ENCODE peak calls at places on chromosomes 11 and 22, in six cellular contexts. W is lung, N is prostate gland, I is neural progenitor cell, K is fibroblast of lung, B is PC-3. R is an unnamed sample.

GRCh38 chr22:43114958-43115357 is 4.4 kb downstream of the BIK start:
- DNase-seq in W (no peak), N (peak; percentile 95), I (no peak), K (no peak), B (peak; percentile 85), R (no peak)

GRCh38 chr11:108768370-108768769 is 103.5 kb downstream of the DDX10 start:
- DNase-seq in W (no peak), N (no peak), I (no peak), K (peak; percentile 81), B (no peak), R (no peak)

GRCh38 chr11:133955091-133955846 is 1.5 kb downstream of the IGSF9B start:
- DNase-seq in W (no peak), N (no peak), I (peak; percentile 47), K (no peak), B (no peak), R (peak; percentile 76)

GRCh38 chr22:48889887-48890692 is 937.6 kb downstream of the BRD1 start:
- DNase-seq in W (no peak), N (no peak), I (no peak), K (no peak), B (no peak), R (no peak)

GRCh38 chr11:10302744-10303557 is 1.9 kb upstream of the ADM start:
- DNase-seq in W (peak; percentile 86), N (peak; percentile 92), I (peak; percentile 79), K (peak; percentile 41), B (peak; percentile 67), R (peak; percentile 45)

GRCh38 chr11:1024597-1025409 is 11.7 kb downstream of the MUC6 start:
- DNase-seq in W (no peak), N (no peak), I (no peak), K (no peak), B (no peak), R (no peak)

GRCh38 chr22:46069518-46070214 is 80.7 kb upstream of the PPARA start:
- DNase-seq in W (peak; percentile 91), N (peak; percentile 95), I (no peak), K (peak; percentile 91), B (peak; percentile 92), R (peak; percentile 95)

GRCh38 chr11:67309166-67309565 is 5.8 kb downstream of the SSH3 start:
- DNase-seq in W (no peak), N (no peak), I (no peak), K (no peak), B (no peak), R (no peak)

GRCh38 chr11:100910808-100911207 is 218.8 kb downstream of the PGR start:
- DNase-seq in W (no peak), N (no peak), I (no peak), K (no peak), B (no peak), R (no peak)

GRCh38 chr11:61349916-61350315 is 11.8 kb downstream of the CYB561A3 start:
- DNase-seq in W (no peak), N (no peak), I (no peak), K (no peak), B (no peak), R (no peak)

DNA sequence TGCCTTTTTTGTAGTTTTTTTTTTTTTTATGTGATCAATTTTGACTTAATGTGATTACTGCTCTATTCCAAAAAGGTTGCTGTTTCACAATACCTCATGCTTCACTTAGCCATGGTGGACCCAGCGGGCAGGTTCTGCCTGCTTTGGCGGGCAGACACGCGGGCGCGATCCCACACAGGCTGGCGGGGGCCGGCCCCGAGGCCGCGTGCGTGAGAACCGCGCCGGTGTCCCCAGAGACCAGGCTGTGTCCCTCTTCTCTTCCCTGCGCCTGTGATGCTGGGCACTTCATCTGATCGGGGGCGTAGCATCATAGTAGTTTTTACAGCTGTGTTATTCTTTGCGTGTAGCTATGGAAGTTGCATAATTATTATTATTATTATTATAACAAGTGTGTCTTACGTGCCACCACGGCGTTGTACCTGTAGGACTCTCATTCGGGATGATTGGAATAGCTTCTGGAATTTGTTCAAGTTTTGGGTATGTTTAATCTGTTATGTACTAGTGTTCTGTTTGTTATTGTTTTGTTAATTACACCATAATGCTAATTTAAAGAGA is 12.5 kb downstream of the CCND1 start:
- DNase-seq in W (no peak), N (no peak), I (no peak), K (no peak), B (no peak), R (peak; percentile 63)
- H3K36me3 ChIP-seq in W (peaks cover 4% of the 10 kb centered on the region), N (no peaks in the 10 kb centered on the region), I (no peaks in the 10 kb centered on the region), K (peaks cover 42% of the 10 kb centered on the region), B (peaks cover 49% of the 10 kb centered on the region), R (peaks cover 70% of the 10 kb centered on the region)

GRCh38 chr11:62647609-62648005 is 1.2 kb upstream of the GANAB start:
- DNase-seq in W (no peak), N (no peak), I (no peak), K (no peak), B (no peak), R (no peak)
- H3K36me3 ChIP-seq in W (no peaks in the 10 kb centered on the region), N (no peaks in the 10 kb centered on the region), I (no peaks in the 10 kb centered on the region), K (peaks cover 15% of the 10 kb centered on the region), B (peaks cover 29% of the 10 kb centered on the region), R (peaks cover 12% of the 10 kb centered on the region)

GRCh38 chr22:47674600-47674999 is 912.1 kb downstream of the TBC1D22A start:
- DNase-seq in W (no peak), N (no peak), I (no peak), K (no peak), B (no peak), R (no peak)

GRCh38 chr22:47676685-47677084 is 914.2 kb downstream of the TBC1D22A start:
- DNase-seq in W (no peak), N (no peak), I (no peak), K (no peak), B (no peak), R (no peak)

GRCh38 chr22:47678048-47678447 is 915.6 kb downstream of the TBC1D22A start:
- DNase-seq in W (no peak), N (no peak), I (no peak), K (no peak), B (no peak), R (no peak)

DNA sequence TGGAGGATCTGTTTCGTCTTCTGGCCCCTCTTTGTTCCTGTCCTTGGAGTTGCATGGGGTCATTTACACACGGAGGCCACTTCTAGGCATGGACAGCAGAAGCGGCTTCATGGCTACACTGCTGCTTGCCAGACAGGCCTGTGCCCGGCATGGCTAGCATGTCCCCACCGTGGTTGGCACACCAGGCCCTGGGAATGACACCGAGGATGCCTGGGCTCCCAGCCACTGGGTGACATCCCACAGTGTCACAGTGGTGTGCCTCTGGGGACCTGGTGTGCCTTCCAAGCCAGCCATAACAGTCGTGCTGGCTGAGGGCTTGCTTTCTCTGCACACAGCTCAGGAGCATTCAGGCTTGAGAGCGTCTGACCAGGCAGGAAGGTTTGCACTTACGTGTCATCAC is 910.1 kb downstream of the TBC1D22A start:
- DNase-seq in W (no peak), N (no peak), I (no peak), K (no peak), B (no peak), R (no peak)
- H3K36me3 ChIP-seq in W (no peaks in the 10 kb centered on the region), N (no peaks in the 10 kb centered on the region), I (no peaks in the 10 kb centered on the region), K (no peaks in the 10 kb centered on the region), B (peaks cover 4% of the 10 kb centered on the region), R (no peaks in the 10 kb centered on the region)

GRCh38 chr22:23274146-23274526 is 93.8 kb downstream of the BCR start:
- DNase-seq in W (no peak), N (no peak), I (no peak), K (no peak), B (no peak), R (no peak)
- H3K36me3 ChIP-seq in W (no peaks in the 10 kb centered on the region), N (no peaks in the 10 kb centered on the region), I (no peaks in the 10 kb centered on the region), K (peaks cover 12% of the 10 kb centered on the region), B (no peaks in the 10 kb centered on the region), R (no peaks in the 10 kb centered on the region)

GRCh38 chr11:45939836-45940235 is 17.4 kb downstream of the LARGE2 start:
- DNase-seq in W (no peak), N (no peak), I (no peak), K (no peak), B (no peak), R (no peak)
- H3K36me3 ChIP-seq in W (peaks cover 9% of the 10 kb centered on the region), N (no peaks in the 10 kb centered on the region), I (no peaks in the 10 kb centered on the region), K (no peaks in the 10 kb centered on the region), B (no peaks in the 10 kb centered on the region), R (peaks cover under 1% of the 10 kb centered on the region)

GRCh38 chr11:75413864-75414263 is 14.5 kb downstream of the RPS3 start:
- DNase-seq in W (no peak), N (no peak), I (no peak), K (no peak), B (no peak), R (no peak)
- H3K36me3 ChIP-seq in W (no peaks in the 10 kb centered on the region), N (no peaks in the 10 kb centered on the region), I (peaks cover 5% of the 10 kb centered on the region), K (peaks cover 2% of the 10 kb centered on the region), B (peaks cover 22% of the 10 kb centered on the region), R (peaks cover 48% of the 10 kb centered on the region)

DNA sequence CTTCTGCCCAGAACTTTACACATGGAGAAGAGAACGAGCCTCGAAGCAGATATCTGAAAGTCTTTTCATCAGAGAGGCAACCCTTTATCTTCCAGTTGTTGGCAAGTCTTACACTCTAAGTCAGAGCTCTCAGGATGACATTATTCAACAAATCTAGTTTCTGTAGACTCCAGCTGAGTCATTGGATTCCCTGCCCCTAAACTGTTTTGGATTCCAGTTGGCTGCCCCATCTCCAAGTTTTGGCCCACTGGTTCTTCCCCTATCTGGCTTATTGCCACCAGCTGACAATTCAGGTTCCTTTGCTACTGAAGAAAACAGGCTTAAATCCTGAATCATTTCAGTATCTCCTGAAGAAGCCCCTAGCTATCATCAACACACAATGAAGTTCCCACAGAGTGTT is 14.2 kb downstream of the SAAL1 start:
- DNase-seq in W (no peak), N (no peak), I (no peak), K (peak; percentile 52), B (peak; percentile 4), R (no peak)
- H3K36me3 ChIP-seq in W (peaks cover 59% of the 10 kb centered on the region), N (no peaks in the 10 kb centered on the region), I (peaks cover 42% of the 10 kb centered on the region), K (peaks cover 4% of the 10 kb centered on the region), B (peaks cover 41% of the 10 kb centered on the region), R (peaks cover 11% of the 10 kb centered on the region)

DNA sequence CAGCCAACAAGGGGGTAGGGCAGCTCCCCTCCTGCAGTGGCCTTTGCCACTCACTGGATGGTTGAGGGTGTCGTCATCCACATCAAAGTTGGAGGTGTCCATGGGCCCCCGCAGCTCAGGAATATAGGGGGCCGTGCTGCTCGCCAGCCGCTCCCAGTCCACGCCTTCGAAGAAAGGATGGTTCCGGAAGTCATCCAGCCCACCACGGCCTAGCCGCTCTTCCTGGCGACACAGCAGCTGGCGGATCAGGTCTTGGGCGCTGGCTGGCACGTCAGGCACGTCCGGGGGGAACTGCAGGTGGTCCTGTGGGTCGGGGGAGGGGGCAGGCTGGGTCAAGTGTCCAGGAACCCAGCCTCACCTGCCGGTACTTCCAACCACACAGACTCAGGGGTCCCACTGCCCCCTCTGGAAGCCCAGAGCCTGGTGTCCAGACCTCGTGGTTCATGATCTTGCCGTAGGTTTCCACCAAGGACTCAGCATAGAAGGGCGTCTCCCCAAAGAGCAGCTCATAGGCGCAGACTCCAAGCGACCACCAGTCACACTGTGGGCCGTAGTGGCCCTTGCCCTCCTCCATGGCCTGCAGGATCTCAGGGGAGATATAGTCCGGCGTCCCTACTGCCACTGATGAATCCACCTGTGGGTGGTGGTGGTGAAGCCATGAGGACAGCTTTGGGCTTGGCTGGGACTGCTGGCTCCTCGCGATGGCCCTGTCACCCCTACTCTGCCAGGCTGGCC is 5.7 kb downstream of the CDC42BPG start:
- DNase-seq in W (no peak), N (no peak), I (no peak), K (no peak), B (no peak), R (no peak)
- H3K36me3 ChIP-seq in W (no peaks in the 10 kb centered on the region), N (no peaks in the 10 kb centered on the region), I (no peaks in the 10 kb centered on the region), K (no peaks in the 10 kb centered on the region), B (peaks cover 26% of the 10 kb centered on the region), R (no peaks in the 10 kb centered on the region)